ENCODE peak calls at places on chromosomes 3 and 15, in nine cellular contexts. One of them, this sample, is unnamed.

GRCh38 chr15:66573719-66574641 is 8.2 kb upstream of the LCTL start:
- DNase-seq in HS-27A: no peak
- DNase-seq in natural killer cell: no peak
- DNase-seq in nucleus accumbens: no peak
- DNase-seq in uterus: no peak
- DNase-seq in GM23338: no peak
- DNase-seq in EL: peak
- DNase-seq in nephron progenitor cell: no peak
- DNase-seq in H9: no peak
- DNase-seq in this sample: no peak

GRCh38 chr3:66398228-66399025 is 102.4 kb downstream of the LRIG1 start:
- DNase-seq in HS-27A: no peak
- DNase-seq in natural killer cell: no peak
- DNase-seq in nucleus accumbens: no peak
- DNase-seq in uterus: no peak
- DNase-seq in GM23338: no peak
- DNase-seq in EL: peak
- DNase-seq in nephron progenitor cell: no peak
- DNase-seq in H9: no peak
- DNase-seq in this sample: no peak

GRCh38 chr3:47512416-47513124 is 942 bp downstream of the ELP6 start:
- DNase-seq in HS-27A: no peak
- DNase-seq in natural killer cell: peak
- DNase-seq in nucleus accumbens: no peak
- DNase-seq in uterus: peak
- DNase-seq in GM23338: peak
- DNase-seq in EL: peak
- DNase-seq in nephron progenitor cell: peak
- DNase-seq in H9: no peak
- DNase-seq in this sample: no peak

GRCh38 chr3:55269096-55269495 is 218.0 kb downstream of the WNT5A start:
- DNase-seq in HS-27A: no peak
- DNase-seq in natural killer cell: no peak
- DNase-seq in nucleus accumbens: no peak
- DNase-seq in uterus: no peak
- DNase-seq in GM23338: no peak
- DNase-seq in EL: no peak
- DNase-seq in nephron progenitor cell: no peak
- DNase-seq in H9: no peak
- DNase-seq in this sample: no peak

GRCh38 chr3:14461748-14462324 is 59.4 kb downstream of the SLC6A6 start:
- DNase-seq in HS-27A: no peak
- DNase-seq in natural killer cell: peak
- DNase-seq in nucleus accumbens: peak
- DNase-seq in uterus: no peak
- DNase-seq in GM23338: peak
- DNase-seq in EL: peak
- DNase-seq in nephron progenitor cell: peak
- DNase-seq in H9: peak
- DNase-seq in this sample: no peak

GRCh38 chr3:27425896-27426565 is 56.8 kb upstream of the NEK10 start:
- DNase-seq in HS-27A: no peak
- DNase-seq in natural killer cell: no peak
- DNase-seq in nucleus accumbens: no peak
- DNase-seq in uterus: no peak
- DNase-seq in GM23338: no peak
- DNase-seq in EL: no peak
- DNase-seq in nephron progenitor cell: no peak
- DNase-seq in H9: no peak
- DNase-seq in this sample: no peak

GRCh38 chr3:129036234-129037092 is 24.1 kb upstream of the GP9 start:
- DNase-seq in HS-27A: no peak
- DNase-seq in natural killer cell: no peak
- DNase-seq in nucleus accumbens: no peak
- DNase-seq in uterus: no peak
- DNase-seq in GM23338: no peak
- DNase-seq in EL: no peak
- DNase-seq in nephron progenitor cell: no peak
- DNase-seq in H9: no peak
- DNase-seq in this sample: no peak

GRCh38 chr3:101643861-101644613 is 32.9 kb downstream of the ZBTB11 start:
- DNase-seq in HS-27A: peak
- DNase-seq in natural killer cell: peak
- DNase-seq in nucleus accumbens: no peak
- DNase-seq in uterus: no peak
- DNase-seq in GM23338: no peak
- DNase-seq in EL: peak
- DNase-seq in nephron progenitor cell: no peak
- DNase-seq in H9: no peak
- DNase-seq in this sample: no peak

GRCh38 chr15:75720787-75721461 is 8.3 kb upstream of the CSPG4 start:
- DNase-seq in HS-27A: peak
- DNase-seq in natural killer cell: no peak
- DNase-seq in nucleus accumbens: no peak
- DNase-seq in uterus: peak
- DNase-seq in GM23338: peak
- DNase-seq in EL: no peak
- DNase-seq in nephron progenitor cell: no peak
- DNase-seq in H9: peak
- DNase-seq in this sample: no peak

This sample was measured in caudate nucleus.